ENCODE peak calls at places on chromosomes 12 and 14, in six cellular contexts. One of them, this sample, is unnamed. For H3K27me3, the result is how much of the 10 kb centered on the place peaks cover.

GRCh38 chr12:104784592-104784991 is 173.5 kb downstream of the SLC41A2 start:
- DNase-seq in endothelial cell of umbilical vein: no peak
- DNase-seq in heart left ventricle: no peak
- DNase-seq in Peyer's patch: no peak
- DNase-seq in uterus: no peak
- DNase-seq in ovary: peak
- DNase-seq in this sample: no peak

GRCh38 chr12:94427520-94428381 is 31.9 kb downstream of the CEP83 start:
- DNase-seq in endothelial cell of umbilical vein: peak
- DNase-seq in ovary: peak
- DNase-seq in heart left ventricle: peak
- DNase-seq in Peyer's patch: no peak
- DNase-seq in uterus: peak
- DNase-seq in this sample: no peak

GRCh38 chr12:47822863-47823262 is 3.2 kb upstream of the HDAC7 start:
- DNase-seq in Peyer's patch: no peak
- DNase-seq in uterus: no peak
- DNase-seq in ovary: no peak
- DNase-seq in heart left ventricle: no peak
- DNase-seq in endothelial cell of umbilical vein: no peak
- DNase-seq in this sample: no peak

GRCh38 chr12:109714141-109714912 is 702 bp downstream of the FAM222A start:
- DNase-seq in Peyer's patch: peak
- DNase-seq in heart left ventricle: peak
- DNase-seq in ovary: peak
- DNase-seq in uterus: peak
- DNase-seq in endothelial cell of umbilical vein: peak
- DNase-seq in this sample: peak

GRCh38 chr12:20492251-20492728 is 124.0 kb downstream of the PDE3A start:
- DNase-seq in heart left ventricle: no peak
- DNase-seq in endothelial cell of umbilical vein: peak
- DNase-seq in uterus: no peak
- DNase-seq in Peyer's patch: no peak
- DNase-seq in ovary: no peak
- DNase-seq in this sample: no peak

GRCh38 chr14:35875296-35875695 is 49.2 kb downstream of the BRMS1L start:
- DNase-seq in heart left ventricle: no peak
- DNase-seq in uterus: no peak
- DNase-seq in endothelial cell of umbilical vein: no peak
- DNase-seq in ovary: no peak
- DNase-seq in Peyer's patch: no peak
- DNase-seq in this sample: no peak

GRCh38 chr12:14257734-14258467 is 107.6 kb upstream of the ATF7IP start:
- DNase-seq in endothelial cell of umbilical vein: peak
- DNase-seq in uterus: peak
- DNase-seq in heart left ventricle: peak
- DNase-seq in Peyer's patch: peak
- DNase-seq in ovary: peak
- DNase-seq in this sample: peak

GRCh38 chr14:89621009-89621421 is 204.0 kb upstream of the FOXN3 start:
- DNase-seq in heart left ventricle: no peak
- DNase-seq in Peyer's patch: peak
- DNase-seq in uterus: no peak
- DNase-seq in endothelial cell of umbilical vein: no peak
- DNase-seq in ovary: no peak
- DNase-seq in this sample: no peak

GRCh38 chr12:64390275-64390851 is at the start of gene C12orf56:
- DNase-seq in endothelial cell of umbilical vein: peak
- DNase-seq in uterus: no peak
- DNase-seq in ovary: no peak
- DNase-seq in Peyer's patch: no peak
- DNase-seq in heart left ventricle: no peak
- DNase-seq in this sample: no peak

GRCh38 chr12:40552868-40553267 is 139.4 kb upstream of the CNTN1 start:
- DNase-seq in Peyer's patch: no peak
- DNase-seq in uterus: no peak
- DNase-seq in ovary: no peak
- DNase-seq in endothelial cell of umbilical vein: no peak
- DNase-seq in heart left ventricle: no peak
- DNase-seq in this sample: no peak

GRCh38 chr12:108812324-108812723 is 45.1 kb downstream of the SSH1 start:
- DNase-seq in endothelial cell of umbilical vein: no peak
- DNase-seq in heart left ventricle: no peak
- DNase-seq in Peyer's patch: no peak
- DNase-seq in ovary: no peak
- DNase-seq in uterus: no peak
- DNase-seq in this sample: no peak

GRCh38 chr12:106141452-106141851 is 2.7 kb upstream of the NUAK1 start:
- DNase-seq in endothelial cell of umbilical vein: no peak
- DNase-seq in ovary: no peak
- DNase-seq in heart left ventricle: no peak
- DNase-seq in uterus: no peak
- DNase-seq in Peyer's patch: no peak
- DNase-seq in this sample: no peak

GRCh38 chr12:47754881-47755280 is 3.8 kb downstream of the RAPGEF3 start:
- DNase-seq in Peyer's patch: peak
- DNase-seq in endothelial cell of umbilical vein: no peak
- DNase-seq in ovary: no peak
- DNase-seq in heart left ventricle: no peak
- DNase-seq in uterus: no peak
- DNase-seq in this sample: peak

GRCh38 chr14:75985618-75986438 is at the start of gene IFT43:
- DNase-seq in uterus: peak
- DNase-seq in ovary: peak
- DNase-seq in endothelial cell of umbilical vein: peak
- DNase-seq in heart left ventricle: peak
- DNase-seq in Peyer's patch: peak
- DNase-seq in this sample: peak

GRCh38 chr12:45290218-45290609 is 74.3 kb downstream of the ANO6 start:
- DNase-seq in heart left ventricle: no peak
- DNase-seq in Peyer's patch: no peak
- DNase-seq in ovary: no peak
- DNase-seq in uterus: no peak
- DNase-seq in endothelial cell of umbilical vein: no peak
- DNase-seq in this sample: no peak

GRCh38 chr14:75229923-75230792 is 48.5 kb upstream of the FOS start:
- DNase-seq in heart left ventricle: peak
- DNase-seq in uterus: no peak
- DNase-seq in Peyer's patch: peak
- DNase-seq in endothelial cell of umbilical vein: peak
- DNase-seq in ovary: no peak
- DNase-seq in this sample: peak

GRCh38 chr12:15172423-15172822 is 48.8 kb downstream of the RERG start:
- DNase-seq in Peyer's patch: no peak
- DNase-seq in uterus: no peak
- DNase-seq in endothelial cell of umbilical vein: no peak
- DNase-seq in heart left ventricle: no peak
- DNase-seq in ovary: no peak
- DNase-seq in this sample: no peak

GRCh38 chr14:105859717-105860614 is 333.6 kb downstream of the TMEM121 start:
- DNase-seq in heart left ventricle: no peak
- DNase-seq in Peyer's patch: peak
- DNase-seq in ovary: peak
- DNase-seq in endothelial cell of umbilical vein: no peak
- DNase-seq in uterus: peak
- DNase-seq in this sample: peak

GRCh38 chr14:51396222-51396815 is 156.3 kb downstream of the TMX1 start:
- DNase-seq in Peyer's patch: no peak
- DNase-seq in endothelial cell of umbilical vein: peak
- DNase-seq in heart left ventricle: peak
- DNase-seq in uterus: peak
- DNase-seq in ovary: peak
- DNase-seq in this sample: no peak

GRCh38 chr12:98440165-98440581 is 75.2 kb upstream of the TMPO start:
- DNase-seq in Peyer's patch: peak
- DNase-seq in endothelial cell of umbilical vein: peak
- DNase-seq in uterus: peak
- DNase-seq in ovary: peak
- DNase-seq in heart left ventricle: peak
- DNase-seq in this sample: peak

GRCh38 chr14:105203057-105203494 is 22.0 kb upstream of the NUDT14 start:
- DNase-seq in Peyer's patch: peak
- DNase-seq in uterus: peak
- DNase-seq in ovary: peak
- DNase-seq in endothelial cell of umbilical vein: peak
- DNase-seq in heart left ventricle: peak
- DNase-seq in this sample: peak

GRCh38 chr12:936377-937345 is 12.8 kb downstream of the RAD52 start:
- DNase-seq in Peyer's patch: no peak
- DNase-seq in ovary: no peak
- DNase-seq in endothelial cell of umbilical vein: no peak
- DNase-seq in uterus: no peak
- DNase-seq in heart left ventricle: no peak
- DNase-seq in this sample: peak

GRCh38 chr14:101024686-101025085 is 121.2 kb upstream of the RTL1 start:
- DNase-seq in uterus: no peak
- DNase-seq in endothelial cell of umbilical vein: no peak
- DNase-seq in heart left ventricle: no peak
- DNase-seq in ovary: no peak
- DNase-seq in Peyer's patch: peak
- DNase-seq in this sample: no peak

GRCh38 chr12:2540535-2540941 is 254.2 kb upstream of the FKBP4 start:
- DNase-seq in ovary: no peak
- DNase-seq in endothelial cell of umbilical vein: no peak
- DNase-seq in Peyer's patch: no peak
- DNase-seq in heart left ventricle: peak
- DNase-seq in uterus: peak
- DNase-seq in this sample: no peak

DNA sequence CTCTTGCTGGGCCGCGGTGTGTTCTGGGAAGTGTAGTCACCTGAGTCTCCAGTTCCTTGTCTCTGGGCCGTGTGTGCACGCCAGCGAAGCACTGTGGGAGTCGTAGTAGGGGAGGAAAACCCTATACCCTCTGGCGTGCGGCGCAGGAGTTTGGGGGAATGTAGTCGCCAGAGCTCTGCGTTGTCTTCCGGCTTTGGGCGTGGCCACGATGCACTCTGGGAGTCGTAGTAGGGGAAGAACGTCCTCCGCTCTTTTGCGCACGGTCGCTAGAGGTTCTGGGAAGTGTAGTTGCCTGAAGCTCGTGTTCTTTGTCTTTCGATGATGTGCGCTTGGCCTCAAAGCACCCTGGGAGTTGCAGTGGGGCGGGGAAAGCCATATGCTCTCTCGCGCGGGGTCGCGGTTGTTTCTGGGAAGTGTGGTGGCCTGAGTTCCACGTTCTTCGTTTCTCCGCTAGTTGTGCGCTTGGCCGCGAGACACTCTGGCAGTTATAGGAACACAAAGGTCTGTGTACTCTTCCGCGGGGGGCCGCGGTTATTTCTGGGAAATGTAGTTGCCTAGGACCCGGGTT is 588 bp upstream of the ZNF140 start:
- DNase-seq in endothelial cell of umbilical vein: peak
- DNase-seq in uterus: peak
- DNase-seq in heart left ventricle: peak
- DNase-seq in ovary: peak
- DNase-seq in Peyer's patch: peak
- DNase-seq in this sample: peak
- TF ChIP-seq POLR2A in endothelial cell of umbilical vein: no peak
- TF ChIP-seq POLR2A in uterus: no peak
- TF ChIP-seq POLR2A in heart left ventricle: no peak
- TF ChIP-seq POLR2A in ovary: peak
- TF ChIP-seq POLR2A in Peyer's patch: no peak
- TF ChIP-seq POLR2A in this sample: no peak

DNA sequence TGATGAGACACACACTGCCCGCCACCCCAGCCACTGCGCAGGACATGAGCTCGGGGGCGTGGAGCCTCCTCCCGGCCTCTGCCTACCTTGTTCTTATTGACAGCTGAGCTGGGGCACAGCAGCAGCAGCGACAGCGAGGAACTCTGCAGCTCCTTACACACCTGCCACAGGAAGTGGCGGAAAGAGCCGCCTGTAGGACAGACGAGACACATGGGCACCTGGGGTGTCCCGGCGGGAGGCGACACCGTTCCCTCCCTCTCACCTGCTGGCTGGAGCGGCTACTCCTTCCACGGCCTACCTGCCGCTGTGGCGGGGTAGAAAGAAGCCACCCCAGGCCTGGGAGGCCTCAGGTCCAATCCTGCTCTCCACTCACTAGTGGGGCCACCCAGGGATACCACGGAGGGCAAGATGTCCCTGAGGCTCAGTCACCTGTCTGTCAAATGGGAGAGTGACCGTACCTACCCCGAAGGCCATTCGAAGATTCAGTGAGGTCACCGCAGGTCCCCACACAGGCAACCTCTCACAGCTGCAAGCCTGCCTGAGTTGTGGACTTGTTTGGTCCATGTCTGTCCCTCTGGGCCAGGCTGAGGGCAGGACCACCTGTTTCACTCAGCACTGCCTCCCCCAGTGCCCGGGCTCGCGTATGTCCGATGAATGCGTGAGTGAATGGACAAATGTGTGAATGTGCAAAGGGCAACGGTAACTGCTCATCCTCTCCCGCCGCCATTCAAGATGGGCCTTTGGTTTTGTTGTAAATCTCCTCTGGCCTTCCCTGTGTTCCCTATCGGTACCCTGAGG is 42.6 kb downstream of the TRAFD1 start:
- DNase-seq in Peyer's patch: no peak
- DNase-seq in endothelial cell of umbilical vein: no peak
- DNase-seq in ovary: no peak
- DNase-seq in uterus: no peak
- DNase-seq in heart left ventricle: no peak
- DNase-seq in this sample: no peak
- H3K27me3 ChIP-seq in Peyer's patch: under half
- H3K27me3 ChIP-seq in endothelial cell of umbilical vein: under half
- H3K27me3 ChIP-seq in ovary: under half
- H3K27me3 ChIP-seq in uterus: under half
- H3K27me3 ChIP-seq in heart left ventricle: under half
- H3K27me3 ChIP-seq in this sample: under half

DNA sequence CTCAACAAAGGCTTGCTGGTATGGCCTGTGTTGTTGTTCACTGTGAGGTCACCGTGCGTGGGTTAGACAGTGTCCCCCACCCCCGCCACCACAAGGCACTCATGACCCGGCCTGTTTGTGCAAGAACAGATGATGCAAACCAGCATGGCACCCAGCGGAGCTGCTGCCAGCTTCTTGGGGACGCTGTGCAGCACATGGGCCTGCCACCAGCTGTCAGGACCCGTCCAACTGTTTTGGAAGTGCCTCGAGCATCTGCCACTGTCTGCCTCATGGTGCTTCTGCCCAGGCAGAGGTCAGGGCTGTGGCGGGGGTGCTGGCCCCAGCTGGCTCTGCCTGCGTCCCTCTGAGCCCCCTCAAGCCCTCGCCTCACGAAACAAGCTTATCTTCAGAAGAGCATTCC is 1.5 kb downstream of the ASB2 start:
- DNase-seq in Peyer's patch: no peak
- DNase-seq in uterus: no peak
- DNase-seq in endothelial cell of umbilical vein: no peak
- DNase-seq in heart left ventricle: no peak
- DNase-seq in ovary: no peak
- DNase-seq in this sample: no peak
- TF ChIP-seq POLR2A in Peyer's patch: no peak
- TF ChIP-seq POLR2A in uterus: no peak
- TF ChIP-seq POLR2A in endothelial cell of umbilical vein: no peak
- TF ChIP-seq POLR2A in heart left ventricle: peak
- TF ChIP-seq POLR2A in ovary: no peak
- TF ChIP-seq POLR2A in this sample: no peak

DNA sequence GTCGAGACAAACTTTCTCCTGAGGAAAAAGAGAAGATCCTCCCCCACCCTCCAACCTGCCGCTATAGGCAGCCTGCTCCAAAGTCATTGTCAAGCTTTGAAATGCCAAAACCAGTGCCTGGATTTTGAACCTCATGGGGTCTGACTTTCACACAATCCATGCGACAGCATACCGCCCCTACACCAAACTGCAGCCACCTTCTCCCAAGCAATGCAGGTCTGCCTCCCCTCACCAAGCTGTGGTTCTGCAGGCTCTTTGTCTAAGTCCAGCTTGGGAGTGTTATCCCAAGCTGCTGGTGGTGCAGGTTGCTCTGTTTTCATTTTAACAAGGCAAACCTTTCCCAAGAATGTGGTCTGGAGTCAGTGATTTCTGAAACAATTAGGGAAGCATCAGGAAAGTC is 12.4 kb downstream of the TBX5 start:
- DNase-seq in uterus: no peak
- DNase-seq in endothelial cell of umbilical vein: no peak
- DNase-seq in Peyer's patch: no peak
- DNase-seq in heart left ventricle: no peak
- DNase-seq in ovary: no peak
- DNase-seq in this sample: no peak
- H3K27me3 ChIP-seq in uterus: under half
- H3K27me3 ChIP-seq in endothelial cell of umbilical vein: under half
- H3K27me3 ChIP-seq in Peyer's patch: under half
- H3K27me3 ChIP-seq in heart left ventricle: under half
- H3K27me3 ChIP-seq in ovary: under half
- H3K27me3 ChIP-seq in this sample: half or more

This sample was measured in stomach.